ENCODE peak calls at places on chromosomes 2 and 18, in six cellular contexts. M is PC-3, J is HCT116, Q is SK-N-SH, F is GM23248, Z is neural progenitor cell. S is an unnamed sample.
A peak's percentile ranks its signal among the peaks of the same experiment; 100 is the strongest.

GRCh38 chr18:25921677-25922421 is 168.6 kb downstream of the SS18 start:
- DNase-seq in M (peak; percentile 60), J (peak; percentile 57), Q (peak; percentile 20), F (peak; percentile 30), Z (peak; percentile 39), S (peak; percentile 67)

GRCh38 chr2:29910960-29911359 is 10.4 kb downstream of the ALK start:
- DNase-seq in M (no peak), J (no peak), Q (no peak), F (no peak), Z (no peak), S (no peak)

GRCh38 chr2:152174574-152174973 is 989 bp downstream of the STAM2 start:
- DNase-seq in M (no peak), J (no peak), Q (no peak), F (no peak), Z (no peak), S (peak; percentile 9)

GRCh38 chr2:199955007-199955338 is 318 bp downstream of the TYW5 start:
- DNase-seq in M (peak; percentile 59), J (no peak), Q (no peak), F (peak; percentile 67), Z (peak; percentile 59), S (no peak)

GRCh38 chr2:137658433-137658832 is 305.8 kb upstream of the HNMT start:
- DNase-seq in M (no peak), J (no peak), Q (no peak), F (no peak), Z (no peak), S (no peak)

GRCh38 chr2:208280234-208280633 is 14.2 kb downstream of the PIKFYVE start:
- DNase-seq in M (no peak), J (no peak), Q (no peak), F (no peak), Z (no peak), S (no peak)

GRCh38 chr2:195651041-195651440 is 6.0 kb upstream of the SLC39A10 start:
- DNase-seq in M (no peak), J (no peak), Q (no peak), F (no peak), Z (no peak), S (no peak)

GRCh38 chr2:217978536-217979150 is 24.2 kb downstream of the TNS1 start:
- DNase-seq in M (peak; percentile 14), J (no peak), Q (no peak), F (no peak), Z (peak; percentile 50), S (no peak)

GRCh38 chr2:20300656-20301055 is 50.0 kb downstream of the PUM2 start:
- DNase-seq in M (no peak), J (no peak), Q (no peak), F (no peak), Z (no peak), S (no peak)

GRCh38 chr2:27291865-27292264 is 9.6 kb downstream of the TRIM54 start:
- DNase-seq in M (peak; percentile 48), J (no peak), Q (no peak), F (no peak), Z (peak; percentile 53), S (no peak)
- TF ChIP-seq EZH2phosphoT487 in M (no peak), J (no peak), Q (no peak), F (no peak), Z (no peak), S (no peak)

GRCh38 chr2:241750076-241750840 is 15.8 kb downstream of the D2HGDH start:
- DNase-seq in M (no peak), J (no peak), Q (no peak), F (no peak), Z (no peak), S (no peak)
- H3K4me3 ChIP-seq in M (no peak overlapping the region), J (no peak overlapping the region), Q (no peak overlapping the region), F (no peak overlapping the region), Z (no peak overlapping the region), S (no peak overlapping the region)

DNA sequence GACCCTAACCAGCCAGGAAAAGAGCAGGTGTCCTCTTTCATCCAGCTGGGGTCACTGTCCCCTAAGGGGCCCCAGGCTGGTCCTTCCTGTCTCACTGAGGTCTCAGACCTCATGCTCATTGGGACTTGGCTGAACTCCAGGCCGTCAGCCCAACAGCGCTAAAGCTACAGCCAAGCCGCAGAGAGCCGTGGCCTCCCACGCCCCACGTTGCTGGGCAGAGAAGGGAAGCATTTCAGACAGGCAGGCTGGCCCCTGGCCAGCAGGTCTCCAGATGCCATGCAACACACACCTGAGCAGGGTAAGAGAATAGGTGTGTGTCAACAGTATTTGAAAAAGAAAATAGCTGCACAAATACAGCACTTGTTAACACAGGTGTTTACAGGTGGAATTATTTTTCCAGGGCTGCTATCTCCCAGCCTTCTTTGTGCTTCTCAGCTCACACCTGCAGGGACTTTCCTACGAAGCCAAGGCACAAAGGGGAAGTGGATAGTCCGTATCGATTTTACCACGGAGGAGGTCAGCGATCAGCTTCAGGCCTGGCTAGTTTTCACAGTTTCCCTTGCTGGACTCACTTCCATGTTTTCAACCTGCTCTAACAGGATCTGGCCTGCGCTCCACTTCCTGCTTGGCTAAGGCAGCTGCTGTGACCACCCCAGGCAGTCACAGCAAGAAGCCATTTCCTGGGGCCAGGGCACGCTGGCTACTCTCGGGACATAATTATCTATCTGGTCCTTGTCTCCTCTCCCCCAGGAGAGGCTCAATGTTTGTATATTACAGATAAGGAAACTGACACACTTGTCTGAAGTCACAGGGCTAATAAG is 156.1 kb upstream of the ID2 start:
- DNase-seq in M (peak; percentile 71), J (no peak), Q (peak; percentile 79), F (no peak), Z (peak; percentile 39), S (peak; percentile 37)
- H3K9ac ChIP-seq in M (no peak overlapping the region), J (no peak overlapping the region), Q (no peak overlapping the region), F (no peak overlapping the region), Z (no peak overlapping the region), S (no peak overlapping the region)

GRCh38 chr18:50875966-50876536 is 2.9 kb upstream of the ME2 start:
- DNase-seq in M (no peak), J (no peak), Q (no peak), F (no peak), Z (peak; percentile 52), S (no peak)

GRCh38 chr18:50878345-50879301 is at the start of gene ME2:
- DNase-seq in M (peak; percentile 72), J (peak; percentile 61), Q (peak; percentile 99), F (peak; percentile 96), Z (peak; percentile 95), S (peak; percentile 92)

GRCh38 chr18:50877545-50878265 is 1.2 kb upstream of the ME2 start:
- DNase-seq in M (no peak), J (no peak), Q (no peak), F (no peak), Z (no peak), S (no peak)

GRCh38 chr18:50880108-50880465 is 1.2 kb downstream of the ME2 start:
- DNase-seq in M (no peak), J (no peak), Q (peak; percentile 15), F (no peak), Z (peak; percentile 15), S (no peak)

GRCh38 chr18:50879302-50880107 is 587 bp downstream of the ME2 start:
- DNase-seq in M (peak; percentile 5), J (no peak), Q (no peak), F (peak; percentile 70), Z (no peak), S (peak; percentile 61)
- TF ChIP-seq EZH2phosphoT487 in M (no peak), J (no peak), Q (no peak), F (no peak), Z (no peak), S (no peak)

GRCh38 chr18:55320399-55321255 is 267.4 kb downstream of the TCF4 start:
- DNase-seq in M (no peak), J (no peak), Q (no peak), F (peak; percentile 54), Z (no peak), S (peak; percentile 54)
- H3K4me3 ChIP-seq in M (peak overlapping the region; percentile 73), J (no peak overlapping the region), Q (peak overlapping the region; percentile 78), F (peak overlapping the region; percentile 87), Z (no peak overlapping the region), S (peak overlapping the region; percentile 71)

GRCh38 chr2:64654993-64655666 is 1.4 kb upstream of the SERTAD2 start:
- DNase-seq in M (peak; percentile 63), J (no peak), Q (no peak), F (peak; percentile 77), Z (no peak), S (peak; percentile 62)
- H3K9ac ChIP-seq in M (peak overlapping the region; percentile 71), J (peak overlapping the region; percentile 89), Q (peak overlapping the region; percentile 91), F (peak overlapping the region; percentile 98), Z (no peak overlapping the region), S (peak overlapping the region; percentile 86)

DNA sequence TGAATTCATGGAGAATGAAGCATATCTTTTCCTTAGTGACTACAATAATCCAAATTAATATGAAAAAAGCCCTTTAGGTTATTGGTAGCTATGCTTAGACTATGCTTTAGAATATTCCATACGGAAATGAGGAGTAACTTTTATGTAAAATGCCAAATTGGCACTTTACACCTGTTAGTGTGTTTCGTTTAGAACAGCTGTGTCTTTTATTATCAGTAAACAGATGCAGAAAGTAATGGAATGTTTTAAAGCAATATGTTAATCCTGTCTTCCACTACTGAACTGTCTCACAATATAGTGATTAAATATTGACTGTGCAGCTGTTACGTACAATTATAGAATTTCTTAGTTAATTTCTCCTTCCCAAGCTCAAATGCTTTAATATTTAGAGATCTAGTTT is 129.6 kb downstream of the PMS1 start:
- DNase-seq in M (no peak), J (no peak), Q (no peak), F (no peak), Z (no peak), S (no peak)
- TF ChIP-seq EZH2phosphoT487 in M (no peak), J (no peak), Q (no peak), F (no peak), Z (no peak), S (no peak)

GRCh38 chr2:71629273-71629672 is 175.9 kb downstream of the DYSF start:
- DNase-seq in M (no peak), J (no peak), Q (no peak), F (no peak), Z (no peak), S (no peak)
- H3K4me3 ChIP-seq in M (no peak overlapping the region), J (no peak overlapping the region), Q (no peak overlapping the region), F (no peak overlapping the region), Z (no peak overlapping the region), S (no peak overlapping the region)

GRCh38 chr18:35074581-35074980 is 33.4 kb downstream of the MAPRE2 start:
- DNase-seq in M (no peak), J (no peak), Q (no peak), F (no peak), Z (no peak), S (no peak)

GRCh38 chr18:35076556-35076955 is 35.3 kb downstream of the MAPRE2 start:
- DNase-seq in M (peak; percentile 41), J (no peak), Q (no peak), F (peak; percentile 71), Z (no peak), S (no peak)

GRCh38 chr18:35075132-35075531 is 33.9 kb downstream of the MAPRE2 start:
- DNase-seq in M (no peak), J (no peak), Q (no peak), F (no peak), Z (no peak), S (no peak)

GRCh38 chr18:35077937-35078336 is 36.7 kb downstream of the MAPRE2 start:
- DNase-seq in M (no peak), J (no peak), Q (no peak), F (no peak), Z (no peak), S (no peak)

DNA sequence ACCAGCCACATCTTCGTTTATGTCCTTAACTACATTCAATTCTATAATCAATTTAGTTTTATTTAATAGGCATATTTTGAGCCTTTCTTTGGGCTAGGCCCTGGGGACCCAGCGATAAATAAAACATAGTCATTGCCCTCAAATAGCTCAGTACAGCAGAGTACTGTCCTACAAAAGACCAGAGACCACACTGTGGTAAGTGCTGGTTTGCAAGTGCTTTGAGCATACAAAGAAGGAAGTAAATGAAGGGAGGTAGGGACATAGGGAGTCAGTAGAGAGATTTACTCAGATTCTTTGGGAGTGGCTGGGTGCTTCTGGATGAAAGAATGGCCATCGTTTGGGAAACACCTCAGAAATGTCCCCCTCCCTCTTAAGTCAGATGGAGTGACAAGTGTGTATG is 34.9 kb downstream of the MAPRE2 start:
- DNase-seq in M (no peak), J (no peak), Q (no peak), F (no peak), Z (no peak), S (no peak)
- H3K9ac ChIP-seq in M (no peak overlapping the region), J (no peak overlapping the region), Q (no peak overlapping the region), F (no peak overlapping the region), Z (no peak overlapping the region), S (no peak overlapping the region)

S was measured in MM.1S.